ENCODE peak calls at places on chromosome 19, in five cellular contexts. One of them, this sample, is unnamed.

GRCh38 chr19:30498707-30499106 is 126.5 kb downstream of the ZNF536 start:
- DNase-seq in Right ventricle myocardium superior: peak; percentile 53
- DNase-seq in cardiac muscle cell: peak; percentile 6
- DNase-seq in cardiac fibroblast: no peak
- DNase-seq in iPS-NIHi11: peak; percentile 63
- DNase-seq in this sample: no peak

GRCh38 chr19:56538761-56539263 is at the start of gene ZFP28:
- DNase-seq in Right ventricle myocardium superior: peak; percentile 91
- DNase-seq in cardiac muscle cell: no peak
- DNase-seq in cardiac fibroblast: no peak
- DNase-seq in iPS-NIHi11: peak; percentile 83
- DNase-seq in this sample: peak; percentile 58

GRCh38 chr19:3175761-3176714 is 2.5 kb upstream of the S1PR4 start:
- DNase-seq in Right ventricle myocardium superior: no peak
- DNase-seq in cardiac muscle cell: no peak
- DNase-seq in cardiac fibroblast: peak; percentile 67
- DNase-seq in iPS-NIHi11: no peak
- DNase-seq in this sample: peak; percentile 62

GRCh38 chr19:10634881-10635463 is 9.6 kb downstream of the SLC44A2 start:
- DNase-seq in Right ventricle myocardium superior: no peak
- DNase-seq in cardiac muscle cell: no peak
- DNase-seq in cardiac fibroblast: no peak
- DNase-seq in iPS-NIHi11: no peak
- DNase-seq in this sample: no peak

GRCh38 chr19:57419439-57419838 is 8.5 kb downstream of the ZNF17 start:
- DNase-seq in Right ventricle myocardium superior: no peak
- DNase-seq in cardiac muscle cell: no peak
- DNase-seq in cardiac fibroblast: no peak
- DNase-seq in iPS-NIHi11: no peak
- DNase-seq in this sample: no peak

GRCh38 chr19:42420055-42420544 is 7.1 kb downstream of the LIPE start:
- DNase-seq in Right ventricle myocardium superior: peak; percentile 69
- DNase-seq in cardiac muscle cell: no peak
- DNase-seq in cardiac fibroblast: peak; percentile 63
- DNase-seq in iPS-NIHi11: peak; percentile 77
- DNase-seq in this sample: peak; percentile 68

GRCh38 chr19:8576273-8576993 is 809 bp downstream of the MYO1F start:
- DNase-seq in Right ventricle myocardium superior: no peak
- DNase-seq in cardiac muscle cell: no peak
- DNase-seq in cardiac fibroblast: no peak
- DNase-seq in iPS-NIHi11: no peak
- DNase-seq in this sample: no peak

GRCh38 chr19:16204005-16204294 is 6.2 kb downstream of the AP1M1 start:
- DNase-seq in Right ventricle myocardium superior: peak; percentile 15
- DNase-seq in cardiac muscle cell: no peak
- DNase-seq in cardiac fibroblast: no peak
- DNase-seq in iPS-NIHi11: no peak
- DNase-seq in this sample: no peak

GRCh38 chr19:38478273-38478971 is 44.9 kb downstream of the RYR1 start:
- DNase-seq in Right ventricle myocardium superior: no peak
- DNase-seq in cardiac muscle cell: peak; percentile 4
- DNase-seq in cardiac fibroblast: peak; percentile 7
- DNase-seq in iPS-NIHi11: peak; percentile 55
- DNase-seq in this sample: peak; percentile 56